ENCODE peak calls at places on chromosomes 13 and 19, in five cellular contexts. B is NCI-H2171 treated with DMSO at 0.1 percent for 48 hours, G is epithelial cell of esophagus, I is AG08396, U is glutamatergic neuron. C is an unnamed sample.

GRCh38 chr19:13823901-13824300 is 28.7 kb downstream of the ZSWIM4 start:
- DNase-seq in I (no peak), B (no peak), U (no peak), G (no peak), C (no peak)

GRCh38 chr19:47232422-47233211 is 1.6 kb upstream of the BBC3 start:
- DNase-seq in I (no peak), U (no peak), B (no peak), G (peak; percentile 93), C (no peak)

GRCh38 chr19:35901854-35902661 is at the start of gene HCST:
- DNase-seq in I (no peak), B (no peak), U (no peak), G (peak; percentile 27), C (no peak)

GRCh38 chr13:51246411-51247298 is 24.5 kb downstream of the FAM124A start:
- DNase-seq in G (no peak), U (no peak), B (peak; percentile 54), I (no peak), C (no peak)

GRCh38 chr13:102870677-102871415 is 25.0 kb downstream of the ERCC5 start:
- DNase-seq in B (peak; percentile 72), U (peak; percentile 71), G (peak; percentile 63), I (peak; percentile 73), C (peak; percentile 58)

GRCh38 chr19:28820289-28820688 is 392.7 kb downstream of the UQCRFS1 start:
- DNase-seq in I (no peak), B (no peak), G (no peak), U (no peak), C (no peak)

GRCh38 chr19:45356760-45357444 is 13.5 kb downstream of the ERCC2 start:
- DNase-seq in G (no peak), B (no peak), U (no peak), I (no peak), C (no peak)

GRCh38 chr13:109235901-109236300 is 550.5 kb downstream of the IRS2 start:
- DNase-seq in G (peak; percentile 88), B (no peak), I (no peak), U (no peak), C (no peak)

GRCh38 chr13:30615851-30616311 is 1.8 kb upstream of the USPL1 start:
- DNase-seq in U (no peak), G (peak; percentile 17), I (peak; percentile 19), B (peak; percentile 0), C (peak; percentile 17)

GRCh38 chr19:52956917-52957316 is 5.8 kb downstream of the ZNF816 start:
- DNase-seq in G (no peak), I (no peak), U (no peak), B (no peak), C (no peak)

GRCh38 chr13:66069570-66069969 is 1160.6 kb downstream of the PCDH9 start:
- DNase-seq in I (no peak), B (no peak), G (peak; percentile 7), U (no peak), C (no peak)

GRCh38 chr19:38731654-38732301 is 12.5 kb downstream of the CAPN12 start:
- DNase-seq in B (peak; percentile 83), I (no peak), G (no peak), U (peak; percentile 13), C (no peak)

GRCh38 chr13:31765441-31765840 is 26.1 kb downstream of the RXFP2 start:
- DNase-seq in U (no peak), B (no peak), I (peak; percentile 28), G (no peak), C (no peak)

GRCh38 chr13:70218618-70219017 is 110.4 kb upstream of the KLHL1 start:
- DNase-seq in I (no peak), U (no peak), B (no peak), G (no peak), C (no peak)

GRCh38 chr19:571127-571974 is 1.0 kb upstream of the BSG start:
- DNase-seq in G (peak; percentile 55), I (peak; percentile 54), U (no peak), B (peak; percentile 83), C (peak; percentile 82)

GRCh38 chr13:28423010-28423409 is 71.9 kb downstream of the FLT1 start:
- DNase-seq in B (no peak), U (no peak), I (no peak), G (no peak), C (no peak)

GRCh38 chr13:87147076-87147475 is 524.1 kb upstream of the SLITRK5 start:
- DNase-seq in I (no peak), U (no peak), B (no peak), G (peak; percentile 28), C (no peak)

GRCh38 chr13:46593403-46593802 is 40.4 kb downstream of the LRCH1 start:
- DNase-seq in U (no peak), I (no peak), B (no peak), G (no peak), C (no peak)

GRCh38 chr13:58085819-58086218 is 454.3 kb downstream of the PCDH17 start:
- DNase-seq in B (no peak), G (no peak), I (no peak), U (no peak), C (no peak)

GRCh38 chr13:23380534-23380933 is 53.0 kb downstream of the SACS start:
- DNase-seq in B (no peak), U (no peak), G (no peak), I (no peak), C (no peak)

GRCh38 chr13:38785047-38785446 is 98.2 kb downstream of the FREM2 start:
- DNase-seq in U (no peak), I (no peak), B (no peak), G (no peak), C (no peak)

GRCh38 chr13:110819203-110820014 is 95.5 kb downstream of the ANKRD10 start:
- DNase-seq in G (peak; percentile 67), B (peak; percentile 3), I (peak; percentile 93), U (peak; percentile 88), C (peak; percentile 53)